ENCODE peak calls at places on chromosomes 13 and 19, in four cellular contexts. One of them, this sample, is unnamed.

GRCh38 chr13:90365130-90365529 is 982.4 kb upstream of the MIR17HG start:
- DNase-seq in lower leg skin: no peak
- DNase-seq in breast epithelium: no peak
- DNase-seq in M059J: no peak
- DNase-seq in this sample: no peak

GRCh38 chr13:66835040-66835628 is 395.0 kb downstream of the PCDH9 start:
- DNase-seq in breast epithelium: no peak
- DNase-seq in lower leg skin: no peak
- DNase-seq in M059J: no peak
- DNase-seq in this sample: peak; percentile 84

GRCh38 chr19:10565028-10565566 is 713 bp downstream of the KRI1 start:
- DNase-seq in lower leg skin: no peak
- DNase-seq in breast epithelium: no peak
- DNase-seq in M059J: no peak
- DNase-seq in this sample: no peak

GRCh38 chr19:38253788-38254187 is 2.4 kb downstream of the PPP1R14A start:
- DNase-seq in breast epithelium: no peak
- DNase-seq in lower leg skin: no peak
- DNase-seq in M059J: no peak
- DNase-seq in this sample: no peak

GRCh38 chr13:24033527-24034302 is 126.8 kb upstream of the SPATA13 start:
- DNase-seq in breast epithelium: no peak
- DNase-seq in lower leg skin: no peak
- DNase-seq in M059J: no peak
- DNase-seq in this sample: no peak

GRCh38 chr19:45467115-45467455 is 711 bp upstream of the FOSB start:
- DNase-seq in M059J: peak; percentile 47
- DNase-seq in lower leg skin: no peak
- DNase-seq in breast epithelium: no peak
- DNase-seq in this sample: no peak

GRCh38 chr13:66329988-66330429 is 900.1 kb downstream of the PCDH9 start:
- DNase-seq in breast epithelium: no peak
- DNase-seq in lower leg skin: no peak
- DNase-seq in M059J: no peak
- DNase-seq in this sample: no peak

GRCh38 chr19:2260341-2260751 is 4.1 kb upstream of the JSRP1 start:
- DNase-seq in M059J: peak; percentile 72
- DNase-seq in breast epithelium: no peak
- DNase-seq in lower leg skin: no peak
- DNase-seq in this sample: no peak

GRCh38 chr13:113291997-113292862 is 4.8 kb upstream of the LAMP1 start:
- DNase-seq in breast epithelium: no peak
- DNase-seq in M059J: no peak
- DNase-seq in lower leg skin: peak; percentile 42
- DNase-seq in this sample: no peak

GRCh38 chr13:41458939-41459753 is 1.8 kb downstream of the RGCC start:
- DNase-seq in M059J: peak; percentile 35
- DNase-seq in lower leg skin: peak; percentile 64
- DNase-seq in breast epithelium: no peak
- DNase-seq in this sample: peak; percentile 67

GRCh38 chr13:35514801-35515502 is 38.5 kb upstream of the MAB21L1 start:
- DNase-seq in M059J: no peak
- DNase-seq in breast epithelium: no peak
- DNase-seq in lower leg skin: no peak
- DNase-seq in this sample: no peak

GRCh38 chr19:44741841-44742352 is 6.6 kb upstream of the BCL3 start:
- DNase-seq in breast epithelium: peak; percentile 97
- DNase-seq in lower leg skin: peak; percentile 98
- DNase-seq in M059J: peak; percentile 100
- DNase-seq in this sample: peak; percentile 88

GRCh38 chr19:2271516-2272103 is 10.4 kb downstream of the PEAK3 start:
- DNase-seq in lower leg skin: no peak
- DNase-seq in M059J: peak; percentile 75
- DNase-seq in breast epithelium: no peak
- DNase-seq in this sample: no peak

GRCh38 chr13:79194272-79194671 is 211.8 kb downstream of the RBM26 start:
- DNase-seq in M059J: no peak
- DNase-seq in lower leg skin: no peak
- DNase-seq in breast epithelium: no peak
- DNase-seq in this sample: no peak

GRCh38 chr13:48496796-48497195 is 36.1 kb downstream of the RCBTB2 start:
- DNase-seq in M059J: no peak
- DNase-seq in lower leg skin: no peak
- DNase-seq in breast epithelium: no peak
- DNase-seq in this sample: no peak

GRCh38 chr19:48400018-48400742 is 6.7 kb downstream of the GRIN2D start:
- DNase-seq in lower leg skin: no peak
- DNase-seq in M059J: peak; percentile 75
- DNase-seq in breast epithelium: no peak
- DNase-seq in this sample: no peak

GRCh38 chr19:7550987-7551761 is 15.7 kb downstream of the PNPLA6 start:
- DNase-seq in breast epithelium: no peak
- DNase-seq in lower leg skin: peak; percentile 29
- DNase-seq in M059J: peak; percentile 37
- DNase-seq in this sample: peak; percentile 65

GRCh38 chr19:15116856-15117255 is 9.7 kb downstream of the SYDE1 start:
- DNase-seq in M059J: no peak
- DNase-seq in breast epithelium: no peak
- DNase-seq in lower leg skin: no peak
- DNase-seq in this sample: no peak

GRCh38 chr19:45828945-45829344 is 13.8 kb upstream of the RSPH6A start:
- DNase-seq in breast epithelium: no peak
- DNase-seq in M059J: no peak
- DNase-seq in lower leg skin: no peak
- DNase-seq in this sample: no peak

GRCh38 chr19:22610121-22610520 is 24.0 kb upstream of the ZNF492 start:
- DNase-seq in lower leg skin: no peak
- DNase-seq in M059J: no peak
- DNase-seq in breast epithelium: no peak
- DNase-seq in this sample: no peak

GRCh38 chr19:8697671-8698432 is 743 bp downstream of the ACTL9 start:
- DNase-seq in M059J: no peak
- DNase-seq in lower leg skin: no peak
- DNase-seq in breast epithelium: no peak
- DNase-seq in this sample: no peak

GRCh38 chr13:43023244-43023931 is at the start of gene DNAJC15:
- DNase-seq in M059J: peak; percentile 80
- DNase-seq in breast epithelium: peak; percentile 66
- DNase-seq in lower leg skin: peak; percentile 85
- DNase-seq in this sample: peak; percentile 89

GRCh38 chr19:4972509-4973230 is 3.8 kb downstream of the KDM4B start:
- DNase-seq in breast epithelium: no peak
- DNase-seq in M059J: peak; percentile 90
- DNase-seq in lower leg skin: no peak
- DNase-seq in this sample: no peak

GRCh38 chr13:25037057-25037813 is 58.7 kb upstream of the PABPC3 start:
- DNase-seq in lower leg skin: peak; percentile 43
- DNase-seq in breast epithelium: no peak
- DNase-seq in M059J: peak; percentile 53
- DNase-seq in this sample: peak; percentile 74

GRCh38 chr19:29528946-29529645 is 3.3 kb downstream of the VSTM2B start:
- DNase-seq in breast epithelium: no peak
- DNase-seq in lower leg skin: no peak
- DNase-seq in M059J: no peak
- DNase-seq in this sample: no peak

GRCh38 chr13:79679334-79679733 is 198.4 kb downstream of the NDFIP2 start:
- DNase-seq in breast epithelium: peak; percentile 57
- DNase-seq in M059J: peak; percentile 56
- DNase-seq in lower leg skin: peak; percentile 75
- DNase-seq in this sample: peak; percentile 46

GRCh38 chr13:26465514-26465913 is 92.0 kb upstream of the WASF3 start:
- DNase-seq in lower leg skin: peak; percentile 9
- DNase-seq in breast epithelium: no peak
- DNase-seq in M059J: no peak
- DNase-seq in this sample: no peak

GRCh38 chr13:44618326-44618725 is 42.2 kb upstream of the TSC22D1 start:
- DNase-seq in M059J: no peak
- DNase-seq in lower leg skin: no peak
- DNase-seq in breast epithelium: no peak
- DNase-seq in this sample: no peak

GRCh38 chr19:18862976-18863842 is 31.4 kb downstream of the UPF1 start:
- DNase-seq in M059J: no peak
- DNase-seq in lower leg skin: no peak
- DNase-seq in breast epithelium: no peak
- DNase-seq in this sample: no peak

GRCh38 chr19:39996218-39996810 is 546 bp upstream of the ZNF546 start:
- DNase-seq in lower leg skin: peak; percentile 21
- DNase-seq in breast epithelium: no peak
- DNase-seq in M059J: peak; percentile 86
- DNase-seq in this sample: peak; percentile 55

GRCh38 chr19:5095568-5095850 is 126.6 kb downstream of the KDM4B start:
- DNase-seq in lower leg skin: no peak
- DNase-seq in M059J: no peak
- DNase-seq in breast epithelium: no peak
- DNase-seq in this sample: no peak

This sample was measured in midbrain.